ENCODE peak calls at places on chromosomes 5 and 9, in seven cellular contexts. One of them, this sample, is unnamed.

GRCh38 chr5:31385774-31386537 is 145.9 kb downstream of the DROSHA start:
- DNase-seq in HT-29: peak; percentile 9
- DNase-seq in NCI-H1105: no peak
- DNase-seq in A673: no peak
- DNase-seq in DMS 273 treated with DMSO at 0.1 percent for 48 hours: no peak
- DNase-seq in mesendoderm: no peak
- DNase-seq in mucosa of gallbladder: no peak
- DNase-seq in this sample: peak; percentile 88

GRCh38 chr9:100714372-100715099 is 136.7 kb downstream of the CAVIN4 start:
- DNase-seq in mucosa of gallbladder: peak; percentile 66
- DNase-seq in mesendoderm: peak; percentile 76
- DNase-seq in DMS 273 treated with DMSO at 0.1 percent for 48 hours: no peak
- DNase-seq in HT-29: peak; percentile 86
- DNase-seq in A673: peak; percentile 80
- DNase-seq in NCI-H1105: peak; percentile 70
- DNase-seq in this sample: peak; percentile 85

GRCh38 chr5:79974896-79975295 is 16.2 kb downstream of the MTX3 start:
- DNase-seq in DMS 273 treated with DMSO at 0.1 percent for 48 hours: no peak
- DNase-seq in mesendoderm: peak; percentile 80
- DNase-seq in A673: peak; percentile 10
- DNase-seq in HT-29: no peak
- DNase-seq in mucosa of gallbladder: no peak
- DNase-seq in NCI-H1105: no peak
- DNase-seq in this sample: no peak

GRCh38 chr9:82332018-82332773 is 343.6 kb downstream of the SPATA31D1 start:
- DNase-seq in A673: no peak
- DNase-seq in mucosa of gallbladder: no peak
- DNase-seq in DMS 273 treated with DMSO at 0.1 percent for 48 hours: peak; percentile 1
- DNase-seq in HT-29: peak; percentile 57
- DNase-seq in NCI-H1105: peak; percentile 44
- DNase-seq in mesendoderm: no peak
- DNase-seq in this sample: no peak

GRCh38 chr5:113546711-113547159 is 33.2 kb downstream of the YTHDC2 start:
- DNase-seq in DMS 273 treated with DMSO at 0.1 percent for 48 hours: no peak
- DNase-seq in mucosa of gallbladder: no peak
- DNase-seq in mesendoderm: no peak
- DNase-seq in NCI-H1105: no peak
- DNase-seq in A673: no peak
- DNase-seq in HT-29: peak; percentile 40
- DNase-seq in this sample: no peak

GRCh38 chr9:10268500-10269485 is 344.0 kb downstream of the PTPRD start:
- DNase-seq in A673: peak; percentile 67
- DNase-seq in NCI-H1105: peak; percentile 28
- DNase-seq in HT-29: peak; percentile 60
- DNase-seq in mucosa of gallbladder: no peak
- DNase-seq in mesendoderm: peak; percentile 72
- DNase-seq in DMS 273 treated with DMSO at 0.1 percent for 48 hours: no peak
- DNase-seq in this sample: peak; percentile 76

GRCh38 chr5:172443441-172444109 is 10.8 kb downstream of the SH3PXD2B start:
- DNase-seq in NCI-H1105: no peak
- DNase-seq in A673: peak; percentile 47
- DNase-seq in DMS 273 treated with DMSO at 0.1 percent for 48 hours: peak; percentile 96
- DNase-seq in mesendoderm: no peak
- DNase-seq in HT-29: no peak
- DNase-seq in mucosa of gallbladder: peak; percentile 72
- DNase-seq in this sample: peak; percentile 72

GRCh38 chr9:4904322-4905134 is 80.5 kb upstream of the JAK2 start:
- DNase-seq in HT-29: peak; percentile 22
- DNase-seq in mesendoderm: no peak
- DNase-seq in NCI-H1105: peak; percentile 65
- DNase-seq in A673: no peak
- DNase-seq in DMS 273 treated with DMSO at 0.1 percent for 48 hours: no peak
- DNase-seq in mucosa of gallbladder: no peak
- DNase-seq in this sample: no peak

GRCh38 chr5:78547731-78548189 is 100.8 kb downstream of the LHFPL2 start:
- DNase-seq in mucosa of gallbladder: peak; percentile 75
- DNase-seq in HT-29: no peak
- DNase-seq in DMS 273 treated with DMSO at 0.1 percent for 48 hours: no peak
- DNase-seq in A673: peak; percentile 80
- DNase-seq in NCI-H1105: no peak
- DNase-seq in mesendoderm: no peak
- DNase-seq in this sample: peak; percentile 95

This sample was measured in SK-MEL-5.